ENCODE peak calls at places on chromosomes 16 and 17, in six cellular contexts. U, Z, F, N, X and S are unnamed samples.

GRCh38 chr17:19978803-19979202 is 1.2 kb upstream of the AKAP10 start:
- DNase-seq in Z (no peak), X (no peak), U (no peak), N (no peak), F (no peak), S (no peak)

GRCh38 chr16:6125483-6126259 is 1028.1 kb upstream of the EEF2KMT start:
- DNase-seq in U (no peak), N (no peak), Z (no peak), F (peak), X (peak), S (no peak)

GRCh38 chr17:31582151-31582907 is 190.9 kb downstream of the RAB11FIP4 start:
- DNase-seq in X (peak), N (peak), U (no peak), F (peak), Z (no peak), S (no peak)

GRCh38 chr16:72050769-72051464 is 3.4 kb upstream of the HP start:
- DNase-seq in X (no peak), N (no peak), U (no peak), Z (no peak), F (no peak), S (no peak)

GRCh38 chr17:40071720-40072480 is 9.1 kb downstream of the THRA start:
- DNase-seq in Z (peak), F (no peak), U (no peak), N (peak), X (no peak), S (no peak)

GRCh38 chr16:2981177-2981898 is 1.1 kb upstream of the PKMYT1 start:
- DNase-seq in X (no peak), U (no peak), N (no peak), F (no peak), Z (peak), S (no peak)

GRCh38 chr16:89175280-89176146 is 4.0 kb downstream of the CDH15 start:
- DNase-seq in U (no peak), F (no peak), X (no peak), Z (no peak), N (no peak), S (no peak)

GRCh38 chr16:20225334-20225733 is 102.0 kb downstream of the GP2 start:
- DNase-seq in N (no peak), U (no peak), F (no peak), X (no peak), Z (no peak), S (no peak)

GRCh38 chr16:83933885-83934683 is 19.0 kb upstream of the OSGIN1 start:
- DNase-seq in F (no peak), N (peak), Z (no peak), U (no peak), X (peak), S (no peak)

GRCh38 chr16:74718741-74719610 is 18.3 kb upstream of the MLKL start:
- DNase-seq in F (no peak), N (no peak), X (no peak), Z (peak), U (no peak), S (no peak)

GRCh38 chr16:31297496-31297895 is 37.7 kb downstream of the ITGAM start:
- DNase-seq in X (no peak), Z (no peak), U (no peak), F (no peak), N (no peak), S (no peak)

GRCh38 chr17:1362065-1362848 is 37.8 kb downstream of the YWHAE start:
- DNase-seq in Z (no peak), X (no peak), F (no peak), U (no peak), N (no peak), S (no peak)

GRCh38 chr16:3637371-3637923 is 17.0 kb upstream of the DNASE1 start:
- DNase-seq in U (no peak), N (no peak), Z (peak), X (no peak), F (no peak), S (no peak)

GRCh38 chr17:44672479-44673093 is 16.3 kb downstream of the MEIOC start:
- DNase-seq in F (peak), Z (no peak), U (peak), X (no peak), N (no peak), S (no peak)

GRCh38 chr17:50477976-50478375 is 684 bp upstream of the RSAD1 start:
- DNase-seq in U (no peak), F (no peak), N (peak), Z (no peak), X (no peak), S (no peak)

GRCh38 chr17:81199482-81199830 is 23.3 kb downstream of the CEP131 start:
- DNase-seq in U (no peak), X (no peak), F (no peak), Z (no peak), N (no peak), S (no peak)

GRCh38 chr17:81197409-81197795 is 25.4 kb downstream of the CEP131 start:
- DNase-seq in N (peak), Z (no peak), U (no peak), F (no peak), X (no peak), S (no peak)

GRCh38 chr17:81196505-81197408 is 26.0 kb downstream of the CEP131 start:
- DNase-seq in F (no peak), U (no peak), Z (no peak), X (no peak), N (peak), S (no peak)

GRCh38 chr17:81198826-81199481 is 23.8 kb downstream of the CEP131 start:
- DNase-seq in N (no peak), U (no peak), X (no peak), Z (no peak), F (no peak), S (no peak)

DNA sequence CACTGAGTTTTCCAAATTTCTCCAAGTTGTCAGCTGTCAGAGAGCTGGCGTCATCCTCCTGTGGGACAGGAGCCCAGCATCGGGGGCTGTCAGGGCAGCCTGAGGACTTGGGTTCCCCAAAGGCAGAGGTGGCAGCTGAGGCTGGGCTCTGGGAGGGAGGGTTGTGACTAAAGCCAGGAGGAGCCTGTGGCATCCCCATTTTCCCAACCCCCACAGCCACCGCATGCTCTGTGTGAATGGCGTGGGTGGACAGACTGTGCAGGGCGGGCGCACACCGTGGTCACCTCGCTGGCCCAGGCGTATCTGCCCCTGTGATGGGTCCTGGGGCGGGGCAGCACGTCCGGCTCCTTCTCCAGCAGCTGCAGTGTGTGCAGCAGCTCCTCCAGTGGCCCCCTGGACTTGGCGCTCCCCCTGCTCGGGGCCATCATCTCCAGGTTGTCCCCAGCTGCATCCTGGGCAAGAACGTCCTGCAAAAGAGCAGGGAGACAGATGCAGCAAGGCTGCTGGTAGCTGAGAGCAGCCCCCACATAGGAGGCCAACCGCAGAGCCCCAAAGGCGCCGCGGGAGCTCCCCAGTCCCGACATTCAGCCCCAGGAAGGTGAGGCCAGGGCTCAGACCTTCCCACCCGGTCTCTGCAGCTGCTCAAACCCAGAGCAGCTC is 24.8 kb downstream of the CEP131 start:
- DNase-seq in U (no peak), F (no peak), N (peak), Z (no peak), X (no peak), S (no peak)
- H3K4me3 ChIP-seq in U (no peak), F (no peak), N (no peak), Z (no peak), X (no peak), S (no peak)

DNA sequence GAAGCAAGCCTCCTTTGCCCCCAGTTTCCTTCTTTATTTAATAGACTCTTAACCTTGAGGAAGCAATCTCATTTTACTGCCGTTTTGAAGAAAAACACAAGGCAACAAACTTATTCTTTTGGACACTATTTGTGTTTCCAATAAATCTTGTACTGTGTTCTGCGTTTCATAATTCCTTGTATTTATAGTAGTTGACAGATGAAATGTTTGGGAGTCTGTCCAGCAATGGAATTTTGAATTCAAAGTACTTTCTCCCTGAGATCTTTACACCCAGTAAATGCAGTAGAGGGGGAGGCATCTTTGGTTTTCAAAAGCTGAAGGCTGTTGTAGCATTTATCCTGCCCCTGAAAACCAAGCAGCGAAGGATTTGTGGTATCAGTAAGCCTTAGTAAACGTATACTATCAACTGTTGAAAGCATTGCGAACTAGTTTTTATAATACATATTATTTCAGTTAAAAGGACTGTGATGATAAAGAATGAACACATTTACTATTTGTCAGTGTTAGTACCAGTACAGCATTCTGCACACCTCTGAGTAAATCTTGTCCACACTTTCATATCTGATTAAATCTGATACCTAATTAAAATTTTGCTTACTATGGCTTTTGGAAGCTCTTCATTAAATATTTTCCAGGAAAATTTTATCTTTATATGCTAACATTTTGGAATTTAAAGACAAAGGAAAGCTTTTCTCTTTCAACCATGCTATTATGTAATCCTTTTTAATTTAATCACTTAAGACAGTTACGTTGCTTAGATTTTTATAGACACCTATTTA is 83.1 kb downstream of the TNRC6C start:
- DNase-seq in Z (no peak), F (no peak), N (no peak), U (no peak), X (no peak), S (no peak)
- H3K4me3 ChIP-seq in Z (no peak), F (peak), N (peak), U (peak), X (peak), S (peak)

GRCh38 chr17:79294459-79295071 is 219.9 kb downstream of the ENGASE start:
- DNase-seq in X (peak), N (no peak), Z (peak), F (peak), U (peak), S (no peak)

GRCh38 chr17:79290726-79291125 is 216.1 kb downstream of the ENGASE start:
- DNase-seq in U (no peak), N (no peak), Z (no peak), X (no peak), F (no peak), S (no peak)

GRCh38 chr17:79285973-79286372 is 211.3 kb downstream of the ENGASE start:
- DNase-seq in X (no peak), Z (no peak), F (no peak), N (no peak), U (no peak), S (no peak)

GRCh38 chr17:79287743-79288142 is 213.1 kb downstream of the ENGASE start:
- DNase-seq in F (no peak), Z (no peak), X (no peak), U (no peak), N (no peak), S (no peak)

GRCh38 chr17:79288950-79289349 is 214.3 kb downstream of the ENGASE start:
- DNase-seq in F (no peak), U (no peak), N (no peak), Z (no peak), X (no peak), S (no peak)
- H3K4me3 ChIP-seq in F (no peak), U (no peak), N (no peak), Z (no peak), X (no peak), S (no peak)

GRCh38 chr16:28231763-28232162 is 20.0 kb upstream of the XPO6 start:
- DNase-seq in N (no peak), U (no peak), X (no peak), Z (no peak), F (no peak), S (no peak)
- H3K4me3 ChIP-seq in N (no peak), U (no peak), X (no peak), Z (no peak), F (no peak), S (no peak)

DNA sequence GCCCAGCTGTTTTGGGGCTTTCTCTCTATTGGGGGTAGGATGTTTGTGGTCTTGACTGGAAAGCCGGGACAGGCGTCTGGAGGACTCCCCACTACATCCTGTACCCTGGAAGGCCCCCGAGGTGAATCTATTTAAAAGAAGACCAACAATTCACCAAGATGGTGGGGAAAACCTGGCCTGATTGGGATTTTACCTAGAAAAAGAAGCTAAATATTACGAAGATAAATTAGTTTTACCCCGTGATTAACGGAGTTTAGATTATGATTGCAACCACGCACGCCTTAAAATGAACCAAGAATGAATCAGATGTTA is 779 bp upstream of the CCDC102A start:
- DNase-seq in X (no peak), U (no peak), Z (no peak), N (no peak), F (no peak), S (no peak)
- H3K4me3 ChIP-seq in X (peak), U (peak), Z (peak), N (peak), F (peak), S (peak)

GRCh38 chr17:28317965-28318758 is 838 bp upstream of the TMEM97 start:
- DNase-seq in F (no peak), X (no peak), Z (peak), U (no peak), N (no peak), S (no peak)

GRCh38 chr17:28324272-28324745 is 5.3 kb downstream of the TMEM97 start:
- DNase-seq in X (no peak), F (no peak), N (no peak), U (no peak), Z (no peak), S (no peak)

GRCh38 chr17:28318759-28319660 is at the start of gene TMEM97:
- DNase-seq in X (peak), F (peak), N (peak), Z (peak), U (peak), S (no peak)

GRCh38 chr17:28317099-28317964 is 1.7 kb upstream of the TMEM97 start:
- DNase-seq in N (no peak), F (no peak), X (no peak), U (no peak), Z (peak), S (no peak)

DNA sequence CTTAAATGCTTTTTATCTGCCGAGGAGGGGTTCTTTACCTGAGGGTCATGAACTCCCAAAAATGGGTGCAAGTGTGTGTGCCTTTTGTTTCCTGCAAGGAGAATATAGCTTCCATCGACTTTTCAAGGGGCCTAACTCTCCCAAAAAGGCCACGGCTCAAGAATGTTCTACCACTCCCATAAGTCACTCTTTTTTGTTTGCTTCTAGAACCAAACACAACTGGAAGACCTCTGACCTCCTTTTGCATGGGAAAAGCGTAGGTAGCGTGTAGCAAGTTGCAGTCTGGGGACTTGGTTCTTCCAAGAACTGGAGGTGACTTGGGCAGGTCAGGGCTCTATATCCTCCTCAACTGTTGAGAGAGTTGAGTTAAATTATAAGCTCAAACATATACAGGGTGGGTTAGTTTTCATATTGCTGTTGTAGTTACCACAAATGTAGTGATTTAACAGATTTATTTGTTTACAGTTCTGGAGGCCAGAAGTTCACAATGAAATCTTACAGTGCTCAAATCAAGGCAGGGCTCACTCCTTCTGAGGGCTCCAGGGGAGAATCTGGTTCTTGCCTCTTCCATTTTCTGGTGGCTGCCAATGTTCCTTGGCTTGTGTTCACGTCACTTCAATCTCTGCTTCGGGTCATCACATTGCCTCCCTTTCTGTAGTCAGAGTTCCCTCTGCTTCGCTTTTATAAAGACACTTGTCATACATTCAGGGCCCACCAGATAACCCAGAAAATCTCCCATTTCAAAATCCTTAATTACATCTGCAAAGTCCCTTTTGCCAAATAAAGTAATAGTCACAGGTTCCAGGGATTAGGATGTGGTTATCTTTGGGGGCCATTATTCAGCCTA is 1.4 kb downstream of the TMEM97 start:
- DNase-seq in N (no peak), U (no peak), F (no peak), Z (no peak), X (no peak), S (no peak)
- H3K4me3 ChIP-seq in N (peak), U (peak), F (no peak), Z (peak), X (peak), S (peak)